ENCODE peak calls at places on chromosomes 1 and 21, in five cellular contexts. E is ovary, N is aorta, G is tibial artery, U is upper lobe of right lung. P is an unnamed sample.

GRCh38 chr1:11749996-11750395 is 12.0 kb upstream of the C1orf167 start:
- DNase-seq in E (no peak), N (no peak), G (no peak), U (no peak), P (no peak)

GRCh38 chr1:88773540-88774150 is 89.6 kb downstream of the PKN2 start:
- DNase-seq in E (no peak), N (no peak), G (no peak), U (no peak), P (no peak)

GRCh38 chr1:156870734-156871133 is 10.1 kb downstream of the NTRK1 start:
- DNase-seq in E (no peak), N (no peak), G (no peak), U (no peak), P (no peak)

GRCh38 chr1:10634428-10635384 is 160.0 kb downstream of the PEX14 start:
- DNase-seq in E (no peak), N (peak; percentile 70), G (peak; percentile 59), U (no peak), P (no peak)

GRCh38 chr1:244919320-244920282 is 55.3 kb upstream of the HNRNPU start:
- DNase-seq in E (no peak), N (no peak), G (no peak), U (no peak), P (no peak)

GRCh38 chr1:171107257-171107940 is 16.7 kb downstream of the FMO3 start:
- DNase-seq in E (no peak), N (no peak), G (no peak), U (no peak), P (no peak)

GRCh38 chr1:168879906-168880734 is 151.1 kb upstream of the DPT start:
- DNase-seq in E (peak; percentile 28), N (peak; percentile 49), G (no peak), U (peak; percentile 60), P (no peak)

GRCh38 chr1:209837671-209838070 is 9.9 kb downstream of the UTP25 start:
- DNase-seq in E (no peak), N (no peak), G (no peak), U (no peak), P (no peak)

GRCh38 chr21:29306920-29307319 is 8.2 kb downstream of the BACH1 start:
- DNase-seq in E (no peak), N (no peak), G (no peak), U (no peak), P (no peak)

GRCh38 chr1:182765416-182765815 is 24.2 kb upstream of the NPL start:
- DNase-seq in E (no peak), N (no peak), G (no peak), U (no peak), P (no peak)

GRCh38 chr1:207885129-207886032 is 25.5 kb downstream of the CD34 start:
- DNase-seq in E (peak; percentile 88), N (peak; percentile 90), G (peak; percentile 87), U (peak; percentile 84), P (peak; percentile 55)

GRCh38 chr21:37784591-37785318 is 131.5 kb downstream of the KCNJ6 start:
- DNase-seq in E (no peak), N (no peak), G (no peak), U (no peak), P (no peak)

GRCh38 chr1:114061431-114061830 is 82.2 kb downstream of the OLFML3 start:
- DNase-seq in E (no peak), N (no peak), G (no peak), U (no peak), P (no peak)

GRCh38 chr1:22685675-22686074 is 25.0 kb upstream of the EPHB2 start:
- DNase-seq in E (no peak), N (no peak), G (no peak), U (no peak), P (no peak)

GRCh38 chr1:8944006-8944405 is 1.7 kb upstream of the CA6 start:
- DNase-seq in E (no peak), N (no peak), G (no peak), U (no peak), P (no peak)

GRCh38 chr1:228339059-228339704 is 67.5 kb downstream of the TRIM11 start:
- DNase-seq in E (no peak), N (no peak), G (no peak), U (no peak), P (no peak)

GRCh38 chr1:169497317-169497716 is 11.6 kb upstream of the SLC19A2 start:
- DNase-seq in E (no peak), N (no peak), G (no peak), U (no peak), P (no peak)

GRCh38 chr1:153545067-153546055 is at the start of gene S100A4:
- DNase-seq in E (peak; percentile 84), N (peak; percentile 97), G (peak; percentile 95), U (peak; percentile 96), P (peak; percentile 61)

GRCh38 chr1:28139033-28139712 is 37.3 kb downstream of the PTAFR start:
- DNase-seq in E (no peak), N (no peak), G (peak; percentile 34), U (no peak), P (no peak)

GRCh38 chr1:203287109-203287893 is 18.0 kb upstream of the BTG2 start:
- DNase-seq in E (peak; percentile 62), N (peak; percentile 82), G (peak; percentile 67), U (peak; percentile 88), P (peak; percentile 40)

GRCh38 chr1:28526886-28527285 is 21.0 kb downstream of the RCC1 start:
- DNase-seq in E (no peak), N (no peak), G (no peak), U (no peak), P (no peak)

GRCh38 chr1:220803401-220804201 is 16.9 kb downstream of the MTARC1 start:
- DNase-seq in E (no peak), N (no peak), G (no peak), U (no peak), P (no peak)

GRCh38 chr1:164759945-164760584 is 201.1 kb downstream of the PBX1 start:
- DNase-seq in E (no peak), N (no peak), G (no peak), U (no peak), P (no peak)

GRCh38 chr1:119714583-119714982 is 2.8 kb downstream of the PHGDH start:
- DNase-seq in E (no peak), N (no peak), G (peak; percentile 69), U (no peak), P (no peak)

GRCh38 chr1:13735168-13735930 is 35.4 kb downstream of the PRDM2 start:
- DNase-seq in E (peak; percentile 70), N (no peak), G (no peak), U (no peak), P (no peak)

GRCh38 chr1:109933856-109934711 is 23.4 kb downstream of the CSF1 start:
- DNase-seq in E (no peak), N (no peak), G (no peak), U (no peak), P (no peak)

GRCh38 chr1:84888753-84889152 is 4.3 kb downstream of the LPAR3 start:
- DNase-seq in E (no peak), N (no peak), G (no peak), U (no peak), P (no peak)

GRCh38 chr1:182644863-182645262 is 39.5 kb downstream of the RGS8 start:
- DNase-seq in E (no peak), N (no peak), G (no peak), U (no peak), P (no peak)

GRCh38 chr1:31730336-31731048 is 26.7 kb upstream of the COL16A1 start:
- DNase-seq in E (no peak), N (no peak), G (no peak), U (no peak), P (no peak)

GRCh38 chr21:42556476-42556875 is 42.8 kb downstream of the SLC37A1 start:
- DNase-seq in E (no peak), N (no peak), G (no peak), U (peak; percentile 15), P (no peak)
- H3K9me3 ChIP-seq in E (no peaks in the 10 kb centered on the region), N (no peaks in the 10 kb centered on the region), G (no peaks in the 10 kb centered on the region), U (no peaks in the 10 kb centered on the region), P (no peaks in the 10 kb centered on the region)

DNA sequence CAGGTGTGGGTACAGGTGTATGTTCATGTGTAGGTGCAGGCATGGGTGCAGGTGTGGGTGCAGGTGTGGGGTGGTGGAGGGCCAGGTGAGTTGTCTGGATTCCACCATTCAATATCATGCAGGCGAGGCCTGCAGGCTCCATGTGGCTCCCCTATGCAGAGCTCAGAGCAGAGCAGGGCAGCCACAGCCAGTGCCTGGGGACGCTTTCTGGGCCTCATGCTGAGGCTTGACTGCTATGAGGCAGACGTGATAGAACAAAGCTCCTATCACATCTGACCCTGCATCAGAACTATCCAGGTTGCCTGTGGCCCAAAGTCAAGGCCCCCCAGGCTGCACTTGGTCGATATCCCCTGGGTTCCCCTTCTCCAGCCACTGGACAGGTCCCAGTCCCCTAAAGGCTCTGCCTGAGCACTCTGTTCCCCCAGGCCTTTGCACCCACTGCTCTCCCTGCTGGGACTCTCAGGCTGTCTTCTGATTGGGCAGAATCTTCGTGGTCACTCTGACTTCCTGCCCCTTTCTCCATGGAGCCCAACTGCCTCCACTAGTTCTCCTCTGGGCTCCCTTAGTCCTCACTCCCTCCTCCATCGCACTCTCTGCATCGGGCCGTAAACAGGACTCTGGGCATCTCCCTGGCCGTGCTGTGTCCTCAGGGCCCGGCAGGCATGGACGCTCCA is 78.6 kb upstream of the ACTL8 start:
- DNase-seq in E (no peak), N (no peak), G (no peak), U (no peak), P (no peak)
- H3K9me3 ChIP-seq in E (no peaks in the 10 kb centered on the region), N (no peaks in the 10 kb centered on the region), G (no peaks in the 10 kb centered on the region), U (no peaks in the 10 kb centered on the region), P (no peaks in the 10 kb centered on the region)

GRCh38 chr1:51381964-51382363 is 51.6 kb upstream of the TTC39A start:
- DNase-seq in E (no peak), N (no peak), G (no peak), U (no peak), P (no peak)
- H3K9me3 ChIP-seq in E (no peaks in the 10 kb centered on the region), N (peaks cover 2% of the 10 kb centered on the region), G (no peaks in the 10 kb centered on the region), U (peaks cover 8% of the 10 kb centered on the region), P (no peaks in the 10 kb centered on the region)

GRCh38 chr1:3003941-3004270 is 17.4 kb upstream of the ACTRT2 start:
- DNase-seq in E (no peak), N (peak; percentile 29), G (peak; percentile 15), U (no peak), P (no peak)

GRCh38 chr1:3000671-3001470 is 20.4 kb upstream of the ACTRT2 start:
- DNase-seq in E (no peak), N (no peak), G (peak; percentile 17), U (peak; percentile 63), P (no peak)

GRCh38 chr1:3001471-3002348 is 19.6 kb upstream of the ACTRT2 start:
- DNase-seq in E (no peak), N (no peak), G (peak; percentile 9), U (no peak), P (no peak)

GRCh38 chr1:3003039-3003940 is 18.0 kb upstream of the ACTRT2 start:
- DNase-seq in E (no peak), N (peak; percentile 29), G (peak; percentile 5), U (peak; percentile 57), P (no peak)

DNA sequence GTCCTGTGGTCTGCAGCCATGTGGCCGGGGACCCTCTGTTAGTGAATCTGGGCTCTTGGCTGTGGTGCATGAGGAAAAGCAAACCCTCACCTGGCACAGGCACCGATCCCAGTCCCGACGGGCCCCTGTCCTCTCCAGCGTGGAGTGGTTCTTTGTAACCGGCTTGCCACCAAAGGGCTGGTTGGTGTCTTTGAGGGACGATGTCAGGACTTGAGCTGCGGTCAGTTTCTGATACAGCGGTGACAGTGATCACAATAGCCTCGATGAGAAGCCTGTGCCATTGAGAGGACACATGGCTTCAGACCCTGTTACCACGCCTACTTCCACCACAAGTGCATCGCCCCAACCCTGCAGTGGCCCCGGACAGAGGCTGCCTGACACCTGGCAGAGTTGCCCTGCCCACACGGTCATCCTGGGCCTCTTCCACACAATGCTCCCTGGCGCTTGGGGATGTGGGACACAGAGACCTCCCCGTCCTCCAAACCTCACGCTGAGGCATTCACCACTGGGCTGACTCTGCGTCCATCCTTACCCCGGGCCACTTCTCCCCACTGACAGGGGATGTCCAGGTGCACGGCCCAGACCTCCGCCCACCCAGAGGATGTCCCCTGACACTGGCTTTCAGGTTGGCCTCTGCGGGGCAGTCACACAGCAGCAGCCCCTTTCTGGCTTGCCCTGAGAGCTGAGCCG is 18.8 kb upstream of the ACTRT2 start:
- DNase-seq in E (no peak), N (peak; percentile 44), G (peak; percentile 8), U (no peak), P (no peak)
- H3K9me3 ChIP-seq in E (no peaks in the 10 kb centered on the region), N (no peaks in the 10 kb centered on the region), G (no peaks in the 10 kb centered on the region), U (no peaks in the 10 kb centered on the region), P (no peaks in the 10 kb centered on the region)